ENCODE peak calls at places on chromosomes 13 and 19, in seven cellular contexts. Y is tibial nerve, I is aorta, L is body of pancreas, X is lung, V is Karpas-422, B is HFF-Myc. H is an unnamed sample.

GRCh38 chr13:104143760-104144406 is 1077.7 kb upstream of the SLC10A2 start:
- DNase-seq in Y (no peak), I (no peak), L (no peak), X (no peak), V (no peak), B (no peak), H (no peak)

GRCh38 chr13:47708386-47708785 is 292.7 kb downstream of the SUCLA2 start:
- DNase-seq in Y (no peak), I (no peak), L (no peak), X (peak), V (no peak), B (peak), H (no peak)

GRCh38 chr13:110415669-110416068 is 108.6 kb downstream of the COL4A2 start:
- DNase-seq in Y (no peak), I (no peak), L (no peak), X (no peak), V (peak), B (no peak), H (no peak)

GRCh38 chr13:65011403-65011802 is 2218.7 kb downstream of the PCDH9 start:
- DNase-seq in Y (no peak), I (no peak), L (no peak), X (no peak), V (no peak), B (no peak), H (no peak)

GRCh38 chr19:37333457-37333856 is 37.4 kb upstream of the ZNF527 start:
- DNase-seq in Y (no peak), I (no peak), L (no peak), X (no peak), V (no peak), B (no peak), H (no peak)

GRCh38 chr19:19207637-19208582 is 3.8 kb upstream of the NCAN start:
- DNase-seq in Y (no peak), I (no peak), L (no peak), X (no peak), V (no peak), B (no peak), H (no peak)

GRCh38 chr13:36904219-36904618 is 15.8 kb downstream of the SMAD9 start:
- DNase-seq in Y (no peak), I (no peak), L (no peak), X (no peak), V (no peak), B (no peak), H (no peak)

GRCh38 chr13:51240888-51241475 is 18.8 kb downstream of the FAM124A start:
- DNase-seq in Y (no peak), I (no peak), L (no peak), X (no peak), V (no peak), B (no peak), H (no peak)

GRCh38 chr13:106796280-106797047 is 228.5 kb upstream of the ARGLU1 start:
- DNase-seq in Y (no peak), I (no peak), L (no peak), X (no peak), V (no peak), B (no peak), H (no peak)

GRCh38 chr19:6473652-6474051 is 7.9 kb downstream of the DENND1C start:
- DNase-seq in Y (no peak), I (no peak), L (no peak), X (no peak), V (no peak), B (no peak), H (no peak)

GRCh38 chr13:83919775-83920174 is 37.5 kb upstream of the SLITRK1 start:
- DNase-seq in Y (no peak), I (no peak), L (no peak), X (no peak), V (no peak), B (no peak), H (no peak)

GRCh38 chr19:34676697-34677385 is at the start of gene SCGB2B2:
- DNase-seq in Y (no peak), I (no peak), L (no peak), X (peak), V (no peak), B (peak), H (no peak)

GRCh38 chr13:75963318-75963717 is 327.2 kb downstream of the LMO7 start:
- DNase-seq in Y (no peak), I (no peak), L (no peak), X (no peak), V (no peak), B (no peak), H (no peak)

GRCh38 chr19:49431330-49431749 is 6.2 kb downstream of the GFY start:
- DNase-seq in Y (no peak), I (no peak), L (no peak), X (no peak), V (peak), B (no peak), H (no peak)

GRCh38 chr13:23449386-23450162 is 16.1 kb upstream of the SACS start:
- DNase-seq in Y (no peak), I (no peak), L (no peak), X (no peak), V (peak), B (no peak), H (no peak)

GRCh38 chr13:75479102-75479501 is 2.9 kb downstream of the TBC1D4 start:
- DNase-seq in Y (no peak), I (no peak), L (no peak), X (no peak), V (no peak), B (no peak), H (no peak)

GRCh38 chr19:7460562-7460966 is 28.3 kb downstream of the PEX11G start:
- DNase-seq in Y (no peak), I (no peak), L (no peak), X (no peak), V (no peak), B (no peak), H (no peak)

GRCh38 chr19:2982983-2983350 is 5.6 kb downstream of the TLE6 start:
- DNase-seq in Y (peak), I (peak), L (peak), X (peak), V (no peak), B (no peak), H (peak)

GRCh38 chr19:46383846-46384245 is 29.5 kb downstream of the CCDC8 start:
- DNase-seq in Y (no peak), I (no peak), L (peak), X (no peak), V (no peak), B (no peak), H (no peak)

GRCh38 chr19:41166888-41167804 is 25.9 kb upstream of the CYP2S1 start:
- DNase-seq in Y (no peak), I (no peak), L (no peak), X (no peak), V (no peak), B (no peak), H (no peak)

GRCh38 chr13:72258340-72258981 is 391.5 kb upstream of the DACH1 start:
- DNase-seq in Y (no peak), I (no peak), L (no peak), X (no peak), V (no peak), B (no peak), H (no peak)

GRCh38 chr13:38602261-38602660 is 84.6 kb upstream of the FREM2 start:
- DNase-seq in Y (no peak), I (no peak), L (no peak), X (no peak), V (no peak), B (no peak), H (no peak)

GRCh38 chr13:30985637-30986205 is 53.3 kb downstream of the TEX26 start:
- DNase-seq in Y (no peak), I (no peak), L (no peak), X (no peak), V (no peak), B (peak), H (no peak)

GRCh38 chr13:80251403-80251802 is 89.5 kb downstream of the SPRY2 start:
- DNase-seq in Y (peak), I (no peak), L (no peak), X (no peak), V (no peak), B (peak), H (no peak)

GRCh38 chr19:10230155-10230903 is 802 bp downstream of the S1PR2 start:
- DNase-seq in Y (peak), I (peak), L (peak), X (peak), V (peak), B (no peak), H (peak)

GRCh38 chr13:49098198-49098597 is 121.9 kb upstream of the MLNR start:
- DNase-seq in Y (no peak), I (no peak), L (no peak), X (no peak), V (no peak), B (peak), H (no peak)

GRCh38 chr13:26923824-26924605 is 163.4 kb upstream of the GPR12 start:
- DNase-seq in Y (no peak), I (no peak), L (no peak), X (no peak), V (no peak), B (peak), H (no peak)

GRCh38 chr19:28899703-28900102 is 313.2 kb downstream of the UQCRFS1 start:
- DNase-seq in Y (no peak), I (no peak), L (no peak), X (no peak), V (no peak), B (no peak), H (no peak)

GRCh38 chr19:49344516-49345423 is 9.6 kb downstream of the CD37 start:
- DNase-seq in Y (no peak), I (peak), L (no peak), X (no peak), V (peak), B (no peak), H (no peak)

GRCh38 chr19:31054430-31054829 is 294.8 kb downstream of the TSHZ3 start:
- DNase-seq in Y (no peak), I (peak), L (no peak), X (no peak), V (peak), B (peak), H (no peak)

GRCh38 chr13:27005556-27005955 is 166.1 kb downstream of the USP12 start:
- DNase-seq in Y (no peak), I (no peak), L (no peak), X (no peak), V (no peak), B (no peak), H (no peak)

GRCh38 chr19:34988119-34988518 is 12.0 kb upstream of the GRAMD1A start:
- DNase-seq in Y (no peak), I (no peak), L (no peak), X (no peak), V (no peak), B (no peak), H (no peak)

DNA sequence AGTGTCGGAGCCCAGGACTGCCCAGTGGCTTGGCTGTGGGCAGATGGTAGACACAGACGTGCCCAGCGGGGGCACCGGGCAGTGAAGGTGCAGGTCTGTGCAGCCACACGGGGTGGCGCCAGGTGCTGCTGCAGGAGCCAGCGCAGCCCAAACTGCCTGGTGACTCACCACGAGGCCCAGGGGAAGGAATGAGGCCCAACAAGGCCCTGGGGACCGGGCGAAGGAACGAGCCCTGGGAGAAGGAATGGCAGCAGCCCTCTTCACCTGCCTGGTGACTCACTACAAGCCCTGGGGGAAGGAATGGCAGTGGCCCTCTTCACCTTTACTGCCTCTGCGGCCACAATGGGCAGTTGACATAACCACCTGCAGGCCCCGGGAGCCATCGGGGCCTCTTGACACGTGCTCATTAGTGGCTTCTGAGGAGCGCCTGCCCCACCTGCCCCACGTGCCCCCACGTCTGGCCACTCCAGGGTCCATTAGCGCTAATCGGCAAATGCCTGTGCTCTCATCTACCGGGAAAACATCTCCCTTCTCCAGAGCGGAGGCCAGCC is 9.3 kb downstream of the MED16 start:
- DNase-seq in Y (no peak), I (no peak), L (no peak), X (peak), V (no peak), B (no peak), H (no peak)
- H3K4me3 ChIP-seq in Y (no peak), I (no peak), L (no peak), X (no peak), V (no peak), B (no peak), H (no peak)

DNA sequence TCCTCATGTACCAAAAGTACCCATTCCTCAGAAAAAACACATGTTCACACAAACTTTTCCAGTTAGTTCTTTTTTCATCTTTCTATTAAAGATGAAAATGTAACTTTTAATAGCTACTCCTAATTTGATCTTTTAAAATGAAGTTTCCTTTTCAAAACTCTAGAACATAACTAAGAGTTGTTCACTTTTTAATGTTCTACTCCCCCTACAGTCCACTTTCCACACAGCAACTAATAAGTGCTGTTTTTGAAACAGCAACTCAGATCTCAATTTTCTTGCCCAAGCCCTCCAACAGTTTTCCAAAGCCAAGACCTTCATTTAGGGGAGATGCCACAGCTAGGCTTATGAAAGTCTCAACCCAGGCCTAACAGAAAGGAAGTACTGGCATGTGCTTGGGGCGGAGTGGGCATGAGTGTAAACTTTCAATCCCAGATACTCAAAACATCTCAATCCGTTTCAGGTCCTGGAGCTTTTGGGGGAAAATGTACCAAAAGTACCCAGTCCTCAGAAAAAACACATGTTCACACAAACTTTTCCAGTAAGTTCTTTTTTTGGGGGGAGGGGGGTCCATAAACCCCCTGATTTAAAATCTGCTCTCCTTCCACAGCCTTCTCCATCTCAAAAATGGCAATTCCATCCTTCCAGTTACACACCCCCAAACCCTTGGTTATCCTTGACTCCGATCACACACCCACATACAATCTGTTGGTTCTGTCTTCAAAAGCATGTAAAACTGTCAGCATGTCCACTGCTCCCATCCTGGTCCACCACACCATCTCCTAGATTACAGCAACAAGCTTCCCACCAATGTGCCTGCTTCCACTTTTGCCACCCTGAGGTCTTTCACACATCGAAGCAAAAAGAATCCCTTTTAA is 2.0 kb downstream of the FBL start:
- DNase-seq in Y (peak), I (no peak), L (no peak), X (no peak), V (peak), B (no peak), H (no peak)
- H3K4me3 ChIP-seq in Y (no peak), I (no peak), L (no peak), X (no peak), V (peak), B (peak), H (no peak)

GRCh38 chr13:113002891-113003290 is 33.9 kb downstream of the MCF2L start:
- DNase-seq in Y (no peak), I (no peak), L (no peak), X (no peak), V (no peak), B (no peak), H (no peak)

GRCh38 chr13:113005997-113006396 is 37.0 kb downstream of the MCF2L start:
- DNase-seq in Y (no peak), I (no peak), L (no peak), X (no peak), V (no peak), B (no peak), H (no peak)

GRCh38 chr13:113005076-113005865 is 36.3 kb downstream of the MCF2L start:
- DNase-seq in Y (no peak), I (no peak), L (no peak), X (no peak), V (no peak), B (no peak), H (no peak)

GRCh38 chr13:113002206-113002821 is 33.3 kb downstream of the MCF2L start:
- DNase-seq in Y (no peak), I (no peak), L (no peak), X (no peak), V (no peak), B (no peak), H (no peak)

GRCh38 chr13:113004126-113004525 is 35.1 kb downstream of the MCF2L start:
- DNase-seq in Y (no peak), I (no peak), L (no peak), X (no peak), V (no peak), B (no peak), H (no peak)
- H3K4me3 ChIP-seq in Y (no peak), I (no peak), L (no peak), X (no peak), V (no peak), B (no peak), H (no peak)

GRCh38 chr19:55063492-55063843 is 520 bp upstream of the RDH13 start:
- DNase-seq in Y (no peak), I (no peak), L (no peak), X (no peak), V (no peak), B (no peak), H (no peak)
- H3K4me3 ChIP-seq in Y (peak), I (no peak), L (no peak), X (no peak), V (no peak), B (no peak), H (peak)

DNA sequence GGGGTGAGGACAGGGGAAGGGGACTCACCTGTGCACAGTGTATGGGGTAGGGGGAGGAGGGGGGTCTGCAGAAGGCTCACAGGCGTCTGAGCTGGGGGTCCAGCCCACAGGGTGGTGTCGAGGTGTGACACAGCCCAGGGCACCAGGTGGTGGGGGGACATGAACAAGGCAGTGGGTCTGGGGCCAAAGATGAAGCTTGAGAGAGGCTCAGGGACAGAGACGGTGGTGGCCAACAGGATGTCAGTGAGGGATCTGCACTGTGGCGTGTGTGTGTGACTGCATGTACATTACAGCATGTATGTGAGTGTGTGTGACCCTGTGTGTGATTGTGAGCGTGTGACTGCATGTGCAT is 1.7 kb downstream of the ADAMTS10 start:
- DNase-seq in Y (no peak), I (no peak), L (no peak), X (no peak), V (no peak), B (no peak), H (no peak)
- H3K4me3 ChIP-seq in Y (peak), I (no peak), L (no peak), X (no peak), V (no peak), B (peak), H (peak)

GRCh38 chr13:58979851-58980250 is 1183.9 kb downstream of the DIAPH3 start:
- DNase-seq in Y (no peak), I (no peak), L (no peak), X (no peak), V (no peak), B (no peak), H (no peak)
- H3K4me3 ChIP-seq in Y (no peak), I (no peak), L (no peak), X (no peak), V (no peak), B (no peak), H (no peak)

DNA sequence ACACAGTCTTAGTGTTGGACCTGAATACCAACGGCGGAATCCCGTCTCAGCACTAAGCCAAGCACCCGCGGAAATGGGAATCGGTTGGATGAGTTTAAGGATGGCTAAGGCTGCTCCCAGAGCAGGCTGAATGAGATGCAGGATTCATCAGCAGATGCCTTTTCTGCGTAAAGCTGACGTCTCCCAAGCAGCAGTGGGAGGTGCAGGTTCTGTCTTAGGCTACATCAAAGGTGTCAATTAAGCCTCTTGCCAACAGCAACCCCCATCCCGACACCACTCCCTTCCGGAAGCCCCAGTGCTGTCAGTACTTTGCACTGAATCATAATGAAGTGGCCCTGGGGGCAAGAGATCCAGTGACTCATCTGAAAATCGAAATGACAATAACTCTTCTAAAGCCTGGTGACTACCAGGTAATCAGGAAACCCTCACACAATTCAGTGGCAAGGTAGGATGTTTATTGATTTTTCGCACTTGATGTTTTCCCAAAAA is 275.6 kb downstream of the DCLK1 start:
- DNase-seq in Y (no peak), I (no peak), L (no peak), X (no peak), V (no peak), B (no peak), H (no peak)
- H3K4me3 ChIP-seq in Y (no peak), I (no peak), L (no peak), X (no peak), V (no peak), B (no peak), H (no peak)

GRCh38 chr13:41127746-41128145 is 4.9 kb downstream of the KBTBD6 start:
- DNase-seq in Y (no peak), I (no peak), L (no peak), X (no peak), V (no peak), B (no peak), H (no peak)

GRCh38 chr13:41132512-41133152 is at the start of gene KBTBD6:
- DNase-seq in Y (peak), I (peak), L (peak), X (peak), V (peak), B (peak), H (peak)

GRCh38 chr13:41133951-41134350 is 1.3 kb upstream of the KBTBD6 start:
- DNase-seq in Y (no peak), I (no peak), L (no peak), X (no peak), V (no peak), B (no peak), H (no peak)

DNA sequence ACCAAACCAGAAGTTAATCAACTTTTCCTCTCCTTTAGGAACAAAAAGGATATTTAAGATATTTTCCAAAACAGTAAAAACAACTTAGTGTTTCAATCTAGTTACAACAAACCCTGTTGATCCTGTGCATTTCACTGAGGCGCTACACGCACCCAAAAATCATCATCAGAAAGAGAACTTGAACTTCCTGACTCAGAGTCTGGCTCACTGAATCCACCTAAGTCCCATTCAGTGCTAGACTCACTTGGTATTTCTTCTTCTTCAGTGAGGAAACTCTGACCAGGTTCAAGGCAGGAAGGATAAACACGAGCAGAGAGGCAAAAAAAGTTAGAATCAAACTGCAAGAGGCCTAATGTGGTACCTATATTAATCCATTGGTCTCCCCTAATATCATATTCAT is 2.2 kb downstream of the KBTBD6 start:
- DNase-seq in Y (no peak), I (no peak), L (no peak), X (no peak), V (no peak), B (no peak), H (no peak)
- H3K4me3 ChIP-seq in Y (peak), I (no peak), L (no peak), X (no peak), V (peak), B (peak), H (no peak)